ENCODE peak calls at places on chromosomes 1 and 21, in five cellular contexts. B, S, F, L and G are unnamed samples. For H3K9me3, the result is how much of the 10 kb centered on the place peaks cover.

GRCh38 chr1:35588197-35588910 is 15.2 kb downstream of the TFAP2E start:
- DNase-seq in B (no peak), S (no peak), F (no peak), L (no peak), G (no peak)

GRCh38 chr1:226489718-226490440 is 58.7 kb upstream of the STUM start:
- DNase-seq in B (no peak), S (no peak), F (no peak), L (no peak), G (no peak)

GRCh38 chr21:29148535-29148934 is 18.1 kb downstream of the MAP3K7CL start:
- DNase-seq in B (peak), S (no peak), F (no peak), L (no peak), G (no peak)

GRCh38 chr21:45328198-45329087 is 40.7 kb upstream of the POFUT2 start:
- DNase-seq in B (no peak), S (no peak), F (no peak), L (peak), G (no peak)

GRCh38 chr1:64357376-64357775 is 112.6 kb upstream of the CACHD1 start:
- DNase-seq in B (no peak), S (no peak), F (no peak), L (no peak), G (no peak)

GRCh38 chr1:113616201-113616600 is 143.1 kb downstream of the PHTF1 start:
- DNase-seq in B (no peak), S (no peak), F (no peak), L (no peak), G (no peak)

GRCh38 chr1:184649500-184649899 is 105.2 kb downstream of the EDEM3 start:
- DNase-seq in B (no peak), S (no peak), F (no peak), L (no peak), G (no peak)

GRCh38 chr1:39196244-39197215 is 8.0 kb upstream of the MACF1 start:
- DNase-seq in B (peak), S (no peak), F (no peak), L (no peak), G (no peak)

GRCh38 chr1:76854255-76854654 is 13.0 kb upstream of the ST6GALNAC5 start:
- DNase-seq in B (no peak), S (no peak), F (no peak), L (no peak), G (no peak)

GRCh38 chr1:188895611-188896010 is 1582.1 kb downstream of the BRINP3 start:
- DNase-seq in B (no peak), S (no peak), F (no peak), L (no peak), G (no peak)

GRCh38 chr21:45911806-45912325 is 69.7 kb upstream of the COL6A1 start:
- DNase-seq in B (no peak), S (no peak), F (no peak), L (no peak), G (no peak)

DNA sequence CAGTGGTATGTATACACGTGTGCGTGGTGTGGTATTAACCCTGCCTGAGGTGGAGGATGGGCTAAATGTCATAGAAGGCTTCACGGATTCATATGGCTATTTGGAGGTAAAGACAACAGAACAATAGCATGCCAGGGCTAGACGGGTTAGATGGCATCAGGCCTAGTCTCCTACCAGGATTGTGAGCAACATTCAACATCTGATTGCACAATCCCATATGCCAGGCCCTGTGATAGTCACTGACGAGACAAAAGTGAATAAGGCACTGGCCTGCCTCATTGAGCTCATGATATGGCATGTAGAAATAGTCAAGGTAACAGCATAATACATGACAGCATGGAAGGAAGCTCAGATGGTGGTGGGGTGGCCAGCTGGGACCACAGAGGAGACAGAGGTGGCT is 167.1 kb upstream of the BEND5 start:
- DNase-seq in B (no peak), S (no peak), F (no peak), L (no peak), G (no peak)
- H3K9me3 ChIP-seq in B (under half), S (under half), F (under half), L (under half), G (under half)

GRCh38 chr1:13432251-13432650 is 22.0 kb downstream of the PRAMEF20 start:
- DNase-seq in B (no peak), S (no peak), F (no peak), L (no peak), G (no peak)

GRCh38 chr1:13435456-13435855 is 25.2 kb downstream of the PRAMEF20 start:
- DNase-seq in B (no peak), S (no peak), F (no peak), L (no peak), G (no peak)

GRCh38 chr1:13430495-13430894 is 20.2 kb downstream of the PRAMEF20 start:
- DNase-seq in B (no peak), S (no peak), F (no peak), L (no peak), G (no peak)
- H3K9me3 ChIP-seq in B (under half), S (under half), F (under half), L (under half), G (under half)

GRCh38 chr1:209454340-209455014 is 129.0 kb upstream of the CAMK1G start:
- DNase-seq in B (no peak), S (no peak), F (no peak), L (no peak), G (no peak)
- H3K9me3 ChIP-seq in B (under half), S (under half), F (under half), L (under half), G (under half)

DNA sequence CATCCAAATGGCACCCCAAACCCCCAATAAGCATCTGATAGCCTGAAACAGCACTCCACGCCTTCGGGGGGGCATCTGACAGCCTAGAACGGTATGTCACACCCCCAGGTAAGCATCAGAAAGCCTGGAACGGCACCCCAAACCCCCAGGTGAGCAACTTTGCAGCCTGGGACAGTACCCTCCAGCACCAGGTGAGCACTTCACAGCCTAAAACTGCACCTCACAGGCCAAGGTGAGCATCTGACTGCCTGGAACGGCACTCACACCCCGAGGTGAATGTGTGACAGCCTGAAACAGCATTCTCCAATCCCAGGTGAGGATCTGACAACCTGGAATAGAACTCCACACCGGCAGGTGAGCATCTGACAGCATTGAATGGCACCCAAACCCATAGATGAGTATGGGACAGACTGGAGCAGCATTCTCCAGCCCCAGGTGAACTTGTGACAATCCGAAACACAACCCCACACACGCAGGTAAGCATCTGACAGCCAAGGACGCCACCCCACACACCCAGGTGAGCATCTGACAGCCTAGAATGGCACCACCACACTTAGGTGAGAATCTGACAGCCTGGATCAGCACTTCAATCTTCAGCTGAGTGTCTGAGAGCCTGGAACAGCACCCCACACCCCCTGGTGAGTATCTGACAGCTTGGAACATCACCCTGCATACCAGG is 18.3 kb upstream of the MMEL1 start:
- DNase-seq in B (no peak), S (no peak), F (no peak), L (no peak), G (no peak)
- H3K9me3 ChIP-seq in B (under half), S (under half), F (under half), L (under half), G (under half)

GRCh38 chr1:105138445-105138821 is 1388.7 kb downstream of the AMY1C start:
- DNase-seq in B (no peak), S (peak), F (no peak), L (no peak), G (no peak)

GRCh38 chr1:105137543-105138444 is 1388.1 kb downstream of the AMY1C start:
- DNase-seq in B (no peak), S (peak), F (no peak), L (peak), G (no peak)
- H3K9me3 ChIP-seq in B (under half), S (under half), F (under half), L (under half), G (under half)

DNA sequence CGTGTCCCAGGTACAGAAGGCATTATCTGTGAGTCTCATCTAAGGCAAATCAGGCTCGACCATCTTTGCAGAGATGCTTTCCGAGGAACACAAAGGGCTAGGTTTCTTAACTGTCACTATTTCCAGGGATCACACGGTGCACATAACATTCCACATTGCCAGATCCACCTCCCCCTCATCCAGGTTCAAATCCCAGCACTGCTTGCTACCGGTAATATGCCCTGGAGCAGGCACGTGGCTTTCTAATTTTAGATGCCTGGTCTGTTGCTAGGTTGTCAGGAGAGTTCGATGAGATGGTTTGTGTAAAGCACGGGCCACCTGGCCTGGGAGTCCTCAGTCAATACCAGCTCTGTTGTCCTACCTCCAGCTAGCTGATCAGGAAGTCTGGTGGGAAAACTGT is 598.6 kb downstream of the NPHP4 start:
- DNase-seq in B (no peak), S (no peak), F (no peak), L (no peak), G (no peak)
- H3K9me3 ChIP-seq in B (under half), S (under half), F (under half), L (under half), G (under half)

DNA sequence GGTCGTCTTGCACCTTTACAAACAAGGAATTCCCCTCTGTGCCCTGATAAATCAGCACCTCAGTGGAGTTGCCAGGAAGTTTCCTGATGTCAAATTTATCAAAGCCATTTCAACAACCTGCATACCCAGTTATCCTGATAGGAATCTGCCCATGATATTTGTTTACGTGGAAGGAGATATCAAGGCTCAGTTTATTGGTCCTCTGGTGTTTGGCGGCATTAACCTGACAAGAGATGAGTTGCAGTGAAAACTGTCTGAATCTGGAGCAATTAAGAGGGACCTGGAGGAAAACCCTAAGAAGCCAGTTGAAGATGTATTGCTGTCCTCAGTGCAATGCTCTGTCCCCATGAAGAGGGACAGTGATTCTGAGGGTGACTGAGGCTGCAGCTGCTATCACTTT is 38.3 kb downstream of the ZFYVE9 start:
- DNase-seq in B (no peak), S (no peak), F (no peak), L (no peak), G (no peak)
- H3K9me3 ChIP-seq in B (under half), S (under half), F (under half), L (under half), G (under half)